ENCODE peak calls at places on chromosomes 6 and 20, in four cellular contexts. L is midbrain; R is activated CD4-positive, CD25-positive, alpha-beta regulatory T cell; B is CD8-positive, alpha-beta T cell. T is an unnamed sample.

GRCh38 chr6:40444811-40445210 is 142.4 kb downstream of the LRFN2 start:
- DNase-seq in B (no peak), R (no peak), L (no peak), T (no peak)

GRCh38 chr20:42125426-42125825 is 507.2 kb upstream of the CHD6 start:
- DNase-seq in B (no peak), R (no peak), L (no peak), T (no peak)

GRCh38 chr6:43761666-43762409 is 8.2 kb upstream of the VEGFA start:
- DNase-seq in R (no peak), B (no peak), L (no peak), T (no peak)

GRCh38 chr6:63452117-63452516 is 120.2 kb upstream of the LOC128125822 start:
- DNase-seq in R (no peak), L (no peak), B (no peak), T (no peak)

GRCh38 chr20:35661013-35661412 is 3.7 kb downstream of the CPNE1 start:
- DNase-seq in B (no peak), L (no peak), R (no peak), T (no peak)

GRCh38 chr6:97401533-97401932 is 118.5 kb upstream of the MMS22L start:
- DNase-seq in L (no peak), R (no peak), B (no peak), T (no peak)

GRCh38 chr6:157667211-157668033 is 155.6 kb upstream of the SNX9 start:
- DNase-seq in B (peak; percentile 30), L (peak; percentile 81), R (no peak), T (no peak)

GRCh38 chr20:63363013-63363957 is 2.1 kb upstream of the CHRNA4 start:
- DNase-seq in B (no peak), L (no peak), R (no peak), T (no peak)

GRCh38 chr20:8755340-8756118 is 313.4 kb upstream of the PLCB4 start:
- DNase-seq in L (no peak), B (no peak), R (no peak), T (no peak)

GRCh38 chr6:113645576-113645970 is 211.6 kb upstream of the MARCKS start:
- DNase-seq in L (no peak), R (no peak), B (no peak), T (no peak)

GRCh38 chr6:84657486-84657885 is 106.9 kb downstream of the TBX18 start:
- DNase-seq in B (no peak), L (no peak), R (no peak), T (no peak)

GRCh38 chr6:47335456-47335855 is 25.8 kb upstream of the TNFRSF21 start:
- DNase-seq in B (no peak), R (no peak), L (no peak), T (no peak)

GRCh38 chr6:167565388-167565787 is 240.5 kb downstream of the TTLL2 start:
- DNase-seq in B (no peak), R (no peak), L (no peak), T (no peak)

GRCh38 chr6:16802071-16802470 is 40.8 kb upstream of the ATXN1 start:
- DNase-seq in R (no peak), L (no peak), B (no peak), T (no peak)

GRCh38 chr6:127366281-127367022 is 23.0 kb upstream of the ECHDC1 start:
- DNase-seq in L (no peak), R (no peak), B (no peak), T (no peak)

GRCh38 chr20:50546729-50547314 is 36.6 kb downstream of the PTPN1 start:
- DNase-seq in L (no peak), R (no peak), B (no peak), T (no peak)

GRCh38 chr6:85580104-85580877 is 13.4 kb downstream of the SNX14 start:
- DNase-seq in L (no peak), R (no peak), B (no peak), T (no peak)

GRCh38 chr6:124433369-124434064 is 528.7 kb upstream of the RNF217 start:
- DNase-seq in B (no peak), L (no peak), R (no peak), T (no peak)

GRCh38 chr20:33262658-33263065 is 20.4 kb upstream of the BPIFB1 start:
- DNase-seq in B (no peak), R (no peak), L (peak; percentile 78), T (peak; percentile 51)

GRCh38 chr6:14091329-14091978 is 26.1 kb upstream of the CD83 start:
- DNase-seq in R (no peak), B (no peak), L (no peak), T (no peak)

GRCh38 chr20:12598894-12599293 is 409.9 kb upstream of the SPTLC3 start:
- DNase-seq in L (no peak), R (no peak), B (no peak), T (no peak)

GRCh38 chr20:51497542-51498467 is 44.7 kb downstream of the NFATC2 start:
- DNase-seq in L (no peak), R (no peak), B (no peak), T (no peak)

GRCh38 chr6:7238900-7239589 is 74.0 kb downstream of the SSR1 start:
- DNase-seq in R (peak; percentile 38), B (peak; percentile 50), L (peak; percentile 49), T (peak; percentile 76)

GRCh38 chr6:32047855-32048766 is 9.9 kb downstream of the CYP21A2 start:
- DNase-seq in L (peak; percentile 52), B (peak; percentile 62), R (peak; percentile 39), T (peak; percentile 47)

GRCh38 chr20:3786665-3787639 is at the start of gene CENPB:
- DNase-seq in B (peak; percentile 84), L (peak; percentile 93), R (peak; percentile 85), T (peak; percentile 96)

GRCh38 chr20:5080384-5080877 is 39.3 kb downstream of the PCNA start:
- DNase-seq in B (no peak), L (peak; percentile 34), R (no peak), T (no peak)

GRCh38 chr6:110410534-110410933 is 4.8 kb downstream of the DDO start:
- DNase-seq in L (no peak), R (no peak), B (no peak), T (no peak)

GRCh38 chr6:52164319-52165094 is 21.7 kb upstream of the IL17A start:
- DNase-seq in R (no peak), L (no peak), B (no peak), T (no peak)

T was measured in mesothelial cell of epicardium.